ENCODE peak calls at places on chromosomes 13 and 19, in eight cellular contexts. T is neural progenitor cell, P is PC-3, K is GM23248, C is GM23338, Y is HCT116, Q is fibroblast of lung, U is PC-9. J is an unnamed sample.

GRCh38 chr13:60398949-60399589 is 2.0 kb downstream of the TDRD3 start:
- DNase-seq in U (no peak), Q (peak), T (no peak), Y (no peak), C (no peak), K (peak), P (no peak), J (no peak)

GRCh38 chr13:106155411-106155810 is 380.1 kb downstream of the EFNB2 start:
- DNase-seq in K (peak), T (no peak), U (no peak), Q (peak), Y (no peak), C (no peak), P (peak), J (no peak)

GRCh38 chr19:50796128-50796633 is 6.0 kb downstream of the ACP4 start:
- DNase-seq in U (no peak), Q (no peak), Y (no peak), C (peak), P (peak), T (no peak), K (no peak), J (no peak)

GRCh38 chr13:106887686-106888085 is 319.7 kb upstream of the ARGLU1 start:
- DNase-seq in Y (no peak), C (no peak), Q (peak), T (no peak), U (no peak), K (no peak), P (no peak), J (no peak)

GRCh38 chr13:88656751-88657150 is 985.6 kb downstream of the SLITRK5 start:
- DNase-seq in K (no peak), Y (no peak), P (peak), C (no peak), U (no peak), Q (no peak), T (no peak), J (no peak)

GRCh38 chr13:26497991-26498423 is 59.5 kb upstream of the WASF3 start:
- DNase-seq in K (peak), Q (peak), T (no peak), Y (no peak), P (peak), U (no peak), C (no peak), J (no peak)

GRCh38 chr19:464146-464545 is 3.3 kb upstream of the SHC2 start:
- DNase-seq in K (no peak), C (no peak), Q (no peak), T (no peak), U (no peak), P (no peak), Y (no peak), J (no peak)

GRCh38 chr19:56297010-56297409 is 17.6 kb downstream of the ZSCAN5A start:
- DNase-seq in C (no peak), Q (no peak), Y (no peak), U (no peak), P (no peak), T (no peak), K (no peak), J (no peak)

GRCh38 chr19:940591-941291 is 14.9 kb downstream of the ARID3A start:
- DNase-seq in C (no peak), P (peak), Y (no peak), K (no peak), U (peak), Q (peak), T (no peak), J (no peak)

GRCh38 chr19:23410155-23410554 is 14.9 kb upstream of the ZNF91 start:
- DNase-seq in U (no peak), Q (no peak), C (no peak), Y (no peak), K (no peak), P (no peak), T (no peak), J (no peak)

GRCh38 chr19:16895467-16896097 is 6.8 kb downstream of the F2RL3 start:
- DNase-seq in Q (no peak), Y (no peak), U (no peak), P (no peak), C (no peak), K (no peak), T (peak), J (no peak)

GRCh38 chr19:51441410-51442390 is 16.6 kb downstream of the SIGLEC8 start:
- DNase-seq in P (peak), Y (no peak), Q (no peak), K (no peak), C (no peak), U (no peak), T (no peak), J (no peak)

GRCh38 chr19:4851551-4852290 is 15.7 kb downstream of the PLIN3 start:
- DNase-seq in C (peak), Q (no peak), U (no peak), P (peak), T (peak), K (peak), Y (no peak), J (peak)

GRCh38 chr13:36282818-36283432 is 14.7 kb downstream of the CCDC169 start:
- DNase-seq in K (peak), U (peak), Q (peak), P (peak), T (peak), C (peak), Y (peak), J (no peak)

GRCh38 chr19:4369888-4370260 is 26.5 kb downstream of the MPND start:
- DNase-seq in Y (no peak), C (peak), Q (peak), K (no peak), P (no peak), U (no peak), T (peak), J (peak)

GRCh38 chr13:101210774-101211173 is 205.5 kb downstream of the NALCN start:
- DNase-seq in K (no peak), Q (no peak), U (no peak), C (no peak), Y (no peak), P (peak), T (no peak), J (no peak)

GRCh38 chr19:1053176-1054101 is 13.5 kb upstream of the ARHGAP45 start:
- DNase-seq in Y (no peak), U (no peak), Q (no peak), C (no peak), K (no peak), T (no peak), P (no peak), J (no peak)

GRCh38 chr19:35596366-35596999 is 10.5 kb downstream of the PMIS2 start:
- DNase-seq in T (no peak), U (no peak), Q (no peak), P (no peak), K (no peak), Y (no peak), C (peak), J (no peak)

GRCh38 chr19:2291185-2291751 is 9.3 kb upstream of the PEAK3 start:
- DNase-seq in Y (no peak), K (peak), P (no peak), T (peak), Q (no peak), C (peak), U (no peak), J (peak)
- TF ChIP-seq EZH2 in Y (no peak), K (no peak), P (no peak), T (peak), Q (peak), C (peak), U (no peak), J (peak)

DNA sequence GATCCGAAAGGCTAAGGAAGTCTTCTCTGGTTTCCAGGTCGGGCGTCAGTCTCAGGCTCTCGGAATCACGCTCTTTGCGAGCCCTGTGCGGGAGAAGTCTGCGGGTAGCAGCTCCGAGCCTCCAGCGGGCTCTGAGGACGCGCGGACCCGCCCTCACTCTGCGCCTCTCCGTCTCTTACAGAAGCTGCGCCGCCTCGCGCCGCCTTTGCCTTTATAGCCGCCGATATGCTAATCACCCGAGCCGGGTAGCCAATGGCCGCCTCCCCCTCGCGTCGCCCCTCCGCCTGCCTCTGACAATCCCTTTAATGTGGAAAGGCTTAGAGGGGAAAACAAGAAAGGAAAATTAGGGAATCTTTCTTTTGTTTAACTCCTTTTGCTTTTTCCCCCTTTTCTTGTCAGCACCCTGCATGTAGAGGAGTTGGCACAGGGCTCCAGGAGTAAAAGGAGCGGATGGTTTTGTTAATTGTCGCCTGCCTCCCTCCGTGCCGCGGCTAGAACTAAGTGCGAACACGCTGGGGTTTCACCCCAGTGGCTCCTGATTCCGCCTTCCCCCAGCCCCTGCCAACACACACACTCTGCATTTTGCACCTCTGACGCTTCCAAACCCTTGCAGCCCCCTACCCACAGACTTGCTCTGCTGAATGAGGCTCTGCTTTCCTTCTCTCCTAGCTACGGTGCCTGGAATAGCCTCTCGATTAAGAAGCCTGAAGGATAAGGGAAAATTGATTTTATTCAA is at the start of gene PCDH8:
- DNase-seq in Q (no peak), K (peak), U (no peak), Y (no peak), T (peak), C (peak), P (no peak), J (peak)
- TF ChIP-seq EZH2 in Q (no peak), K (no peak), U (no peak), Y (no peak), T (no peak), C (peak), P (no peak), J (no peak)

DNA sequence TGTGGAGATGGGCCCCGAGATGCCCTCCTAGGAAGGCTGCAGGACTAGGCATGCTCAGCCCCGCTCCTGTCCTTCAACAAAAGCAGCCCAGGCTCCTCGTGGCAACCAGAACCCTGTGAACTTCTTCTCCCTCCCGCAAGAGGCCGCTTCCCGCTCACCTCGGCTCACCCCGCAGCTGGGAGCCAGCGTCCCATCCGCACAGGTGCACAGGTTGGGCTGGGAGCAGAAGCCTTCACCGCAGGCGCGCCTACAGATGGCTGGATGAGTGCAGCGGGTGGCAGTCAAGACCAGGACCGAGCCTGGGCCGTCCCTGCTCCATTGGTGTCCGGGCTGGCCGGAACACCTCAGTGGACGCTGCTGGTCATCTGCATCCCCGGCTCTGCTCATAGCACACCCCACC is 3.4 kb downstream of the FBN3 start:
- DNase-seq in Y (no peak), P (peak), Q (no peak), T (peak), U (no peak), K (no peak), C (peak), J (no peak)
- TF ChIP-seq EZH2 in Y (no peak), P (no peak), Q (no peak), T (no peak), U (no peak), K (no peak), C (no peak), J (no peak)

DNA sequence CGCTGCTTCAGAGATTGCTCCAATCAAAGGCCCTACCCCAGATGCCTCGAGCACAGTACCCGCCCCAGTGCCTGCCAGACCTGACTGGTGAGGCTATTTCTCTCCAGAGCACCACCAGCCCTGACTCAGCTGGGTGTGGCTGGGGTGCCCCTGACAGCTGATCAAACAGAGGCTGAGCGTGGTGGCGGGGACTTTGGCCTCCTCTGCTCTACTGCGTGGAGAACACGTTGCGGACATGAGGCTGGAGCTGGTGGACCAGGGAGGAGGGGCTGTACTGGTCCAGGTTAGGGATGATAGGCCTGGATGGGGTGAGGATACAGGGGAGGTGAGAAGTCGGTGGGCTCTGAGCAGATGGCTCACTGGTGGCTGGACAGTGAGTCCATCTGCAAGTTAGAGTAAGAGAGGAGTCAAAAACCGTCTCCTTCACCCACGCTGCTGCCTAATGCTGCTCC is 3.5 kb upstream of the DOCK6 start:
- DNase-seq in Q (peak), P (peak), K (peak), Y (peak), T (no peak), U (peak), C (no peak), J (no peak)
- TF ChIP-seq EZH2 in Q (no peak), P (no peak), K (no peak), Y (no peak), T (no peak), U (no peak), C (no peak), J (no peak)